ENCODE peak calls at places on chromosomes 2 and 18, in five cellular contexts. One of them, this sample, is unnamed.

GRCh38 chr18:27715751-27716150 is 461.2 kb downstream of the CDH2 start:
- DNase-seq in GM12878: no peak
- DNase-seq in H1: no peak
- DNase-seq in K562: no peak
- DNase-seq in GM12891: no peak
- DNase-seq in this sample: no peak

GRCh38 chr18:3388980-3389379 is 61.0 kb upstream of the TGIF1 start:
- DNase-seq in K562: no peak
- DNase-seq in GM12878: no peak
- DNase-seq in H1: no peak
- DNase-seq in GM12891: no peak
- DNase-seq in this sample: no peak

GRCh38 chr2:229084467-229084866 is 186.6 kb downstream of the PID1 start:
- DNase-seq in K562: no peak
- DNase-seq in GM12878: no peak
- DNase-seq in H1: no peak
- DNase-seq in GM12891: no peak
- DNase-seq in this sample: no peak

GRCh38 chr18:50866765-50867164 is 12.2 kb upstream of the ME2 start:
- DNase-seq in GM12878: no peak
- DNase-seq in GM12891: no peak
- DNase-seq in K562: no peak
- DNase-seq in H1: no peak
- DNase-seq in this sample: no peak

GRCh38 chr2:182324665-182325064 is 102.2 kb downstream of the PDE1A start:
- DNase-seq in K562: no peak
- DNase-seq in GM12878: no peak
- DNase-seq in GM12891: no peak
- DNase-seq in H1: no peak
- DNase-seq in this sample: no peak

GRCh38 chr2:37415128-37415817 is 70.8 kb downstream of the QPCT start:
- DNase-seq in GM12891: no peak
- DNase-seq in H1: no peak
- DNase-seq in K562: peak
- DNase-seq in GM12878: no peak
- DNase-seq in this sample: no peak

GRCh38 chr2:40317047-40317446 is 134.8 kb downstream of the SLC8A1 start:
- DNase-seq in H1: no peak
- DNase-seq in GM12891: no peak
- DNase-seq in GM12878: no peak
- DNase-seq in K562: no peak
- DNase-seq in this sample: no peak

GRCh38 chr2:161990741-161991140 is 83.3 kb downstream of the DPP4 start:
- DNase-seq in GM12878: no peak
- DNase-seq in K562: no peak
- DNase-seq in GM12891: no peak
- DNase-seq in H1: no peak
- DNase-seq in this sample: no peak

GRCh38 chr2:32061973-32062861 is 1.1 kb upstream of the SPAST start:
- DNase-seq in K562: peak
- DNase-seq in GM12878: no peak
- DNase-seq in H1: no peak
- DNase-seq in GM12891: no peak
- DNase-seq in this sample: no peak

GRCh38 chr2:145815933-145816332 is 1296.0 kb upstream of the ZEB2 start:
- DNase-seq in GM12878: no peak
- DNase-seq in K562: no peak
- DNase-seq in H1: no peak
- DNase-seq in GM12891: no peak
- DNase-seq in this sample: no peak

GRCh38 chr2:158072361-158072760 is 29.3 kb upstream of the UPP2 start:
- DNase-seq in H1: no peak
- DNase-seq in GM12891: no peak
- DNase-seq in GM12878: no peak
- DNase-seq in K562: no peak
- DNase-seq in this sample: no peak

GRCh38 chr18:22783245-22783644 is 149.9 kb upstream of the RBBP8 start:
- DNase-seq in K562: no peak
- DNase-seq in GM12878: no peak
- DNase-seq in GM12891: no peak
- DNase-seq in H1: no peak
- DNase-seq in this sample: no peak

GRCh38 chr2:231364961-231365810 is 30.3 kb upstream of the B3GNT7 start:
- DNase-seq in GM12878: no peak
- DNase-seq in GM12891: no peak
- DNase-seq in K562: peak
- DNase-seq in H1: no peak
- DNase-seq in this sample: no peak

GRCh38 chr2:38440655-38441054 is 63.6 kb upstream of the ATL2 start:
- DNase-seq in GM12878: no peak
- DNase-seq in H1: no peak
- DNase-seq in K562: peak
- DNase-seq in GM12891: no peak
- DNase-seq in this sample: no peak

GRCh38 chr2:226605642-226606041 is 194.0 kb downstream of the IRS1 start:
- DNase-seq in K562: no peak
- DNase-seq in H1: no peak
- DNase-seq in GM12878: no peak
- DNase-seq in GM12891: no peak
- DNase-seq in this sample: no peak

GRCh38 chr2:237696471-237696870 is 69.1 kb downstream of the LRRFIP1 start:
- DNase-seq in K562: no peak
- DNase-seq in GM12878: no peak
- DNase-seq in GM12891: no peak
- DNase-seq in H1: no peak
- DNase-seq in this sample: no peak

GRCh38 chr2:46365913-46366674 is 68.9 kb downstream of the EPAS1 start:
- DNase-seq in GM12878: no peak
- DNase-seq in K562: no peak
- DNase-seq in H1: no peak
- DNase-seq in GM12891: no peak
- DNase-seq in this sample: no peak

GRCh38 chr18:34493099-34493544 is 217.0 kb upstream of the DTNA start:
- DNase-seq in H1: peak
- DNase-seq in K562: no peak
- DNase-seq in GM12878: no peak
- DNase-seq in GM12891: no peak
- DNase-seq in this sample: no peak

GRCh38 chr18:41666251-41666650 is 288.8 kb upstream of the PIK3C3 start:
- DNase-seq in H1: no peak
- DNase-seq in GM12878: no peak
- DNase-seq in GM12891: no peak
- DNase-seq in K562: no peak
- DNase-seq in this sample: no peak

GRCh38 chr2:205175831-205176230 is 506.5 kb upstream of the NRP2 start:
- DNase-seq in H1: no peak
- DNase-seq in GM12891: no peak
- DNase-seq in K562: no peak
- DNase-seq in GM12878: no peak
- DNase-seq in this sample: no peak

GRCh38 chr2:190359896-190360376 is 16.5 kb downstream of the INPP1 start:
- DNase-seq in GM12891: no peak
- DNase-seq in H1: no peak
- DNase-seq in K562: no peak
- DNase-seq in GM12878: no peak
- DNase-seq in this sample: no peak
- TF ChIP-seq TAF1 in GM12891: no peak
- TF ChIP-seq TAF1 in H1: no peak
- TF ChIP-seq TAF1 in K562: no peak
- TF ChIP-seq TAF1 in GM12878: peak
- TF ChIP-seq TAF1 in this sample: no peak

DNA sequence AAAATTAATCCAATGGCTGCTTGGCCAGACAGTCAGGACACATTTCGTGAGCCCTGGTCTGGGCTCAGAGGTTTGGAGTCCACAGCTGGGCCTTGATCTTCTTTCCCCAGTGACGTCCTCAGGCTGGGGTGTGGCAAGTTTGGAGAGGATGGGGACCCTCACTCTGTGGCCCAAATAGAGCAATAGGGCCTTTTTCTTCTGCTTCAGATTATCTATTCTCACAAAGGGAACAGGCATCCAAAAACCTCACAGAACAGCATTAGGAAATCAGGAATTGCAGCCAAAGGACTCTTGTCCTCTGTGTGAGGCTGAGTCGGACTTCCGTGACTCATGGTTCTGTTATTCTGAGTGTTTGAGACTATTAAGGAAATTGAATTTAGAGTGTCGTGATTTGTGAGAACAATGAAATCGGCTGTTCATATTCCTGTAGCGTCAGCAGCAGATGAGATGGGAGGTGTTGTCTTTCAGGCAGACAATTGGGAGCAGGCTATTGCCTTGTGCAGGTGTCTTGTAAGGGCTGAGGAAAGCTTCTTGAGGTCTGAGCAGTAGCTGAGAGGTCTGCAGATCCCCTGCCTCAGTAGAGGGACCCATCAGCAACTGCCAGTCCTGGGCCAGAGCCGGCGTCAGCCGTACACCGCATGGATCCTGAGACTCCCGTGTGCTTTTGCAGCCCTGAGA is 113.8 kb downstream of the SH3RF3 start:
- DNase-seq in GM12891: no peak
- DNase-seq in K562: no peak
- DNase-seq in GM12878: no peak
- DNase-seq in H1: no peak
- DNase-seq in this sample: no peak
- TF ChIP-seq POLR2AphosphoS5 in GM12891: no peak
- TF ChIP-seq POLR2AphosphoS5 in K562: no peak
- TF ChIP-seq POLR2AphosphoS5 in GM12878: no peak
- TF ChIP-seq POLR2AphosphoS5 in H1: no peak
- TF ChIP-seq POLR2AphosphoS5 in this sample: no peak

DNA sequence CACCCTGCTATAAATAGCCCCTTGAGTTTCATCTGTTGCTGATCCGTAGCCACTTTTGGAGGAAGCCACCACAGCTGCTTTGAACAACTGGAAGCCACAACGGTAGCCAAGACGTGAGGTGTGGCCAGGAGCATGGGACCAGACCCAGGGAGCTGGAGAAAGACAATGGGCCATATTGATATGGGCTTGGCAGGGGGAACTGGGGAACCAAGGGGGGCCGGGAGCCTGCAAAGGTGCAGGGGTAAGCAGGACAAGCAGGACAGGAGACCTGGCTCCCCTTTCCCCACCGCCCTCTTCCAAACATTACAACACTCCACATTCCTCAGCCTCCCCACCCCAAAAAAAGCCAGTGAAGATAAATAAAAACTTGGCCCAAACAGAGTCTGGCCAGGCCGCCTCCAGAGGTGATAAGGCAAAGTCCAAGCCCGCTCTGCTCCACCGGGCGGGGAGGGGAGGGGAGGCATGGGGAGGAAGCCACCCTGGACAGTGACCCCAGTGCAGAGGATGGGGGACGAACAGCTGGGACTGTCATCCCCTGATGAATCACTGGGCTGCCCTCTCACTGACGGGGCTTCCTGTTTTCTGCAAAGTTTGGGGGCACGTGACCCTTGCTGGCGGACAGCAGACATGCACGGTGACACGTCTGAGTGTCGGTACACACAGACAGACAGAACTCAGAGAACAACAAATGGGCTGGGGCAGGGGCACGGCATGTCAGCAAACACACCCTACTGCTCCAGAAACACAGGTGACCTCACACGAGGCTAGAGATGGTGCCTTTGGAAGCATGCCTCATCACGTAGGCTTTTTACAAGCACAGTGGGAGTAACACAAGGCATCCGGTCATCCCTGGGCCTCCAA is 100.3 kb downstream of the TNS1 start:
- DNase-seq in GM12891: no peak
- DNase-seq in K562: peak
- DNase-seq in GM12878: no peak
- DNase-seq in H1: no peak
- DNase-seq in this sample: no peak
- TF ChIP-seq POLR2A in GM12891: no peak
- TF ChIP-seq POLR2A in K562: no peak
- TF ChIP-seq POLR2A in GM12878: no peak
- TF ChIP-seq POLR2A in H1: no peak
- TF ChIP-seq POLR2A in this sample: no peak

GRCh38 chr2:99597616-99598015 is 107.8 kb upstream of the REV1 start:
- DNase-seq in H1: no peak
- DNase-seq in K562: no peak
- DNase-seq in GM12878: no peak
- DNase-seq in GM12891: no peak
- DNase-seq in this sample: no peak
- TF ChIP-seq TAF1 in H1: no peak
- TF ChIP-seq TAF1 in K562: no peak
- TF ChIP-seq TAF1 in GM12878: no peak
- TF ChIP-seq TAF1 in GM12891: no peak
- TF ChIP-seq TAF1 in this sample: no peak

DNA sequence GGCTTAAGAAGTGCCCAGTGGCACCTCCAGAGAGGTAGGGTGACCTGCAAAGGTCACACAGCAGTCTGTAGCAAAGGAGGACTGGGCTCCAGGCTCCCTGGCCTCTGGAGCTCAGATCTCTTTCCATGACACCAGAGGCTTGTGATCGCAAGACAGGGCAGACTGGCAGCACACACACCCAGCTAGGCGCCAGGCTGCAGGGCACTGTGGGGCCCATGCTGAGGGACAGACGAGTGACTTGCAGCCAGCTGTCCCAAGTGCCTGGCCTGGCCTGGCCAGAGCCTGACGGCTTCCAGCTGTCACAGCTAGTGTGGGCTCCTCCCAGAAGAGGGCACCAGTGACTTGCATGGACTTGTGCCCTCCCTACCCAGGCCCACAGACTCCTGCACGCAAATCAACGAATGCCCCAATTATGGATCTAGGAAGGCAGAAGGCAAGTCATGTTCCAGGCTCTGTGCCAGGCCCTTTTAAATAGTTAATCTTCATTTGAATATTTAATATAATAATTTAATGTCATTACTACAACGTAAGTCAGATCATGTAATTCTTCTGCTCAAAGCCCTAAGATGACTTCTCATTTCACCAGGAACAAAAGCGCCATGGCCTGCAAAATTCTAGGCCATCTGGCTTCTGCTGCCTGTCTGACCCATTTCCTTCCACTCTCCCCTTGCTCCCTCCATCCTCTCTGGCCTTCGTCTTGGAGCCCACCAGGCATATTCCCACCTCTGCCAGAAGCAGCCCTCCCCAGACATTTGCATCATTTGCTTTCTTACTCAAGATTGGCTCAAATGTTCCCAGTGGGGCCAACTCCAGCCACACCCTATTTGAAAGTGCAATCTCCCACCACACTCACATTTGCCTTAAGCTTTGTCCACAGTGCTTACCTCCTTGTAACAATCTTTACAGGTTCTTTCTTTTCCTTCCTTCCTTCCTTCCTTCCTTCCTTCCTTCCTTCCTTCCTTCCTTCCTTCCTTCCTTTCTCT is 3.7 kb upstream of the SPEG start:
- DNase-seq in GM12891: no peak
- DNase-seq in H1: no peak
- DNase-seq in GM12878: no peak
- DNase-seq in K562: no peak
- DNase-seq in this sample: no peak
- TF ChIP-seq POLR2AphosphoS5 in GM12891: no peak
- TF ChIP-seq POLR2AphosphoS5 in H1: no peak
- TF ChIP-seq POLR2AphosphoS5 in GM12878: no peak
- TF ChIP-seq POLR2AphosphoS5 in K562: no peak
- TF ChIP-seq POLR2AphosphoS5 in this sample: no peak

GRCh38 chr2:25673170-25674002 is at the start of gene DTNB:
- DNase-seq in GM12891: peak
- DNase-seq in K562: peak
- DNase-seq in H1: no peak
- DNase-seq in GM12878: no peak
- DNase-seq in this sample: peak
- TF ChIP-seq POLR2A in GM12891: no peak
- TF ChIP-seq POLR2A in K562: no peak
- TF ChIP-seq POLR2A in H1: no peak
- TF ChIP-seq POLR2A in GM12878: peak
- TF ChIP-seq POLR2A in this sample: peak